ENCODE peak calls at places on chromosome 1, in seven cellular contexts. One of them, this sample, is unnamed.

GRCh38 chr1:56566994-56567393 is 12.4 kb downstream of the PLPP3 start:
- DNase-seq in esophagus muscularis mucosa: no peak
- DNase-seq in suprapubic skin: no peak
- DNase-seq in A549: no peak
- DNase-seq in heart left ventricle: no peak
- DNase-seq in stomach: no peak
- DNase-seq in adrenal gland: no peak
- DNase-seq in this sample: no peak

GRCh38 chr1:8211620-8212442 is 106.1 kb upstream of the SLC45A1 start:
- DNase-seq in esophagus muscularis mucosa: no peak
- DNase-seq in suprapubic skin: no peak
- DNase-seq in A549: peak
- DNase-seq in heart left ventricle: no peak
- DNase-seq in stomach: peak
- DNase-seq in adrenal gland: peak
- DNase-seq in this sample: no peak

GRCh38 chr1:119101563-119101962 is 38.9 kb downstream of the WARS2 start:
- DNase-seq in esophagus muscularis mucosa: no peak
- DNase-seq in suprapubic skin: no peak
- DNase-seq in A549: no peak
- DNase-seq in heart left ventricle: no peak
- DNase-seq in stomach: no peak
- DNase-seq in adrenal gland: no peak
- DNase-seq in this sample: no peak

GRCh38 chr1:59475737-59476136 is 178.8 kb downstream of the FGGY start:
- DNase-seq in esophagus muscularis mucosa: no peak
- DNase-seq in suprapubic skin: no peak
- DNase-seq in A549: no peak
- DNase-seq in heart left ventricle: no peak
- DNase-seq in stomach: no peak
- DNase-seq in adrenal gland: no peak
- DNase-seq in this sample: no peak

GRCh38 chr1:88731475-88731874 is 47.4 kb downstream of the PKN2 start:
- DNase-seq in esophagus muscularis mucosa: no peak
- DNase-seq in suprapubic skin: no peak
- DNase-seq in A549: peak
- DNase-seq in heart left ventricle: peak
- DNase-seq in stomach: no peak
- DNase-seq in adrenal gland: no peak
- DNase-seq in this sample: no peak

GRCh38 chr1:237953238-237953637 is 62.5 kb upstream of the ZP4 start:
- DNase-seq in esophagus muscularis mucosa: no peak
- DNase-seq in suprapubic skin: no peak
- DNase-seq in A549: no peak
- DNase-seq in heart left ventricle: no peak
- DNase-seq in stomach: no peak
- DNase-seq in adrenal gland: no peak
- DNase-seq in this sample: no peak

GRCh38 chr1:235502601-235503332 is 1.5 kb downstream of the B3GALNT2 start:
- DNase-seq in esophagus muscularis mucosa: no peak
- DNase-seq in suprapubic skin: no peak
- DNase-seq in A549: no peak
- DNase-seq in heart left ventricle: no peak
- DNase-seq in stomach: no peak
- DNase-seq in adrenal gland: no peak
- DNase-seq in this sample: no peak

GRCh38 chr1:182279724-182280506 is 111.7 kb downstream of the GLUL start:
- DNase-seq in esophagus muscularis mucosa: no peak
- DNase-seq in suprapubic skin: peak
- DNase-seq in A549: no peak
- DNase-seq in heart left ventricle: no peak
- DNase-seq in stomach: no peak
- DNase-seq in adrenal gland: peak
- DNase-seq in this sample: no peak

GRCh38 chr1:53325326-53326087 is 2.4 kb downstream of the LRP8 start:
- DNase-seq in esophagus muscularis mucosa: no peak
- DNase-seq in suprapubic skin: no peak
- DNase-seq in A549: no peak
- DNase-seq in heart left ventricle: no peak
- DNase-seq in stomach: no peak
- DNase-seq in adrenal gland: no peak
- DNase-seq in this sample: no peak

GRCh38 chr1:53328009-53328489 is at the start of gene LRP8:
- DNase-seq in esophagus muscularis mucosa: no peak
- DNase-seq in suprapubic skin: no peak
- DNase-seq in A549: peak
- DNase-seq in heart left ventricle: peak
- DNase-seq in stomach: peak
- DNase-seq in adrenal gland: peak
- DNase-seq in this sample: peak

GRCh38 chr1:53327183-53327941 is 508 bp downstream of the LRP8 start:
- DNase-seq in esophagus muscularis mucosa: no peak
- DNase-seq in suprapubic skin: no peak
- DNase-seq in A549: peak
- DNase-seq in heart left ventricle: no peak
- DNase-seq in stomach: no peak
- DNase-seq in adrenal gland: peak
- DNase-seq in this sample: peak

GRCh38 chr1:53326088-53326597 is 1.7 kb downstream of the LRP8 start:
- DNase-seq in esophagus muscularis mucosa: peak
- DNase-seq in suprapubic skin: peak
- DNase-seq in A549: peak
- DNase-seq in heart left ventricle: peak
- DNase-seq in stomach: peak
- DNase-seq in adrenal gland: peak
- DNase-seq in this sample: peak

DNA sequence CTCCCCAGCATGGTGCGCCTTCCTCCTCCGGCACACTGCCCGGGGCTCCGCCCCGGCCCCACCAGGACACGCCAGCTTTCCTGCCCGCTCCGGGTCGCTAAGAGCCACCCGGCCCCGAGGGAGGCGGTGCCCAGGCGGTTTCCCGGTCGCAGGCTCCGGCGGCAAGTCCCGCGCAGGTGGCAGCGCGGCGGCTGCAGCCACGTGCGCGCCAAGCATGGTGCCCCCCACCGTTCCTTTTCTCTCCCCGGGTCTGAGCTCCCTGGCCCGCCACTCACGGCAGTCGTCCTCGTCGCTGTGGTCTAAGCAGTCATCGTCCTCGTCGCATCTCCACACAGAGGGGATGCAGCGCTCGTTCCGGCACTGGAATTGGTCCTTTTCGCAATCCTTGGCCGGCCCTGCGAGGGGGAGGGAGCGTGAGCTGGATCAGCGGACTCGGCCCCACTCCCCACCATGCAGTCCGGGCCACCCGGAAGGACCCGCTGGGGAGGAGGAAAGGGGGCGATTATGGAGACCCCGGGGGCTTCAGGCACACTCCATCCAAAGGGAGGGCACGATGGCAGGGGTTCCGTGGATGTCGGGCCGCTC is 1.2 kb downstream of the LRP8 start:
- DNase-seq in esophagus muscularis mucosa: no peak
- DNase-seq in suprapubic skin: no peak
- DNase-seq in A549: peak
- DNase-seq in heart left ventricle: no peak
- DNase-seq in stomach: no peak
- DNase-seq in adrenal gland: no peak
- DNase-seq in this sample: no peak
- TF ChIP-seq POLR2A in esophagus muscularis mucosa: no peak
- TF ChIP-seq POLR2A in suprapubic skin: no peak
- TF ChIP-seq POLR2A in A549: no peak
- TF ChIP-seq POLR2A in heart left ventricle: no peak
- TF ChIP-seq POLR2A in stomach: no peak
- TF ChIP-seq POLR2A in adrenal gland: no peak
- TF ChIP-seq POLR2A in this sample: no peak

GRCh38 chr1:179230721-179231120 is 1.2 kb upstream of the ABL2 start:
- DNase-seq in esophagus muscularis mucosa: no peak
- DNase-seq in suprapubic skin: no peak
- DNase-seq in A549: no peak
- DNase-seq in heart left ventricle: no peak
- DNase-seq in stomach: no peak
- DNase-seq in adrenal gland: no peak
- DNase-seq in this sample: no peak

GRCh38 chr1:179230251-179230650 is 774 bp upstream of the ABL2 start:
- DNase-seq in esophagus muscularis mucosa: no peak
- DNase-seq in suprapubic skin: no peak
- DNase-seq in A549: no peak
- DNase-seq in heart left ventricle: no peak
- DNase-seq in stomach: no peak
- DNase-seq in adrenal gland: no peak
- DNase-seq in this sample: no peak

GRCh38 chr1:179228783-179229213 is 679 bp downstream of the ABL2 start:
- DNase-seq in esophagus muscularis mucosa: no peak
- DNase-seq in suprapubic skin: peak
- DNase-seq in A549: peak
- DNase-seq in heart left ventricle: peak
- DNase-seq in stomach: peak
- DNase-seq in adrenal gland: no peak
- DNase-seq in this sample: peak

GRCh38 chr1:179231923-179232322 is 2.4 kb upstream of the ABL2 start:
- DNase-seq in esophagus muscularis mucosa: no peak
- DNase-seq in suprapubic skin: no peak
- DNase-seq in A549: peak
- DNase-seq in heart left ventricle: no peak
- DNase-seq in stomach: no peak
- DNase-seq in adrenal gland: no peak
- DNase-seq in this sample: no peak

DNA sequence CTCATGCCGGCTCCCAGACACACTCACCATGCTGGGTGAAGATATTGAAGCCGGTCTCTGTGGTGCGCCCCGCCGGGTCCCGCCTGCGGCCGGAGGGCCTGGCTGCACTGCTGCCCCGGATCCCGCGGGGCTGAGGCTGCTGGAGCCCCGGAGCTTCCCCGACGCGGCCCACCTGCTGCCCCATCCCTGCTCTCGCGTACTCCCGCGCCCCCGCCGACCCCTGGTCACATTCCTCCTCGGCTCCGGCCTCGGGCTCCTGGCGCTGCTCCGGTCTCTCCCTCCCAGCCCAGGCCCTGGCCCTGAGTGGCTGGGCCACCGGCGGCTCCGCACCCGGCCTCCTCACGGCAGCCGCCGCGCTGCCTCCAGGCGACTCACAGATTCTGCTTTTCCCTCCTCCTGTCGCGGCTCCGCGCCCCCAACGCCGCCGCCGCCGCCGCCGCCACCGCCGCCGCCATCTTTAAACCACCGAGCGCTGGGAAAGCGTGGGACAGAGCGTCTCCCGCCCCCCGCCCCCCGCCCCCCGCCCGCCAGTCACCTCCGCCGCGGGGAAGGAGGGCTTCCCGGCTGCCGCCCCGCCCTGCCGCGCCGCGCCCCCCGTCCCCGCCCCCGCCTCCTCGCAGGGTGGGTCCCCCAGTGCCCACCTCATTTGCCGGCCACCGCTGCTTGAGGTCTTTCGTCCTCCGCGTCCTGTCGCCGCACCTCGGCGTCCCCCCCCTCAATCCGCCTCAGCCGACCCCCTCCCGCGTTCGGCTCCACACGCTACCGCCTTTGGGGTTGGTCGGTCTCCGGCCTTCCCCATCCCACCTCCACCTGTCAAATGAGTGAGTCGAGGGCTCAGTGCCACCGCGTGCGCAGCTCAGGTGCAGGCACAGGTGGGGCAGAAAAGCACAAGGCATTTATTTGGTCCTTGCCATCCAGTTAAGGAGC is at the start of gene ABL2:
- DNase-seq in esophagus muscularis mucosa: no peak
- DNase-seq in suprapubic skin: peak
- DNase-seq in A549: peak
- DNase-seq in heart left ventricle: peak
- DNase-seq in stomach: peak
- DNase-seq in adrenal gland: no peak
- DNase-seq in this sample: peak
- TF ChIP-seq POLR2A in esophagus muscularis mucosa: no peak
- TF ChIP-seq POLR2A in suprapubic skin: no peak
- TF ChIP-seq POLR2A in A549: peak
- TF ChIP-seq POLR2A in heart left ventricle: no peak
- TF ChIP-seq POLR2A in stomach: no peak
- TF ChIP-seq POLR2A in adrenal gland: peak
- TF ChIP-seq POLR2A in this sample: no peak

GRCh38 chr1:202085682-202086373 is 36.9 kb upstream of the GPR37L1 start:
- DNase-seq in esophagus muscularis mucosa: no peak
- DNase-seq in suprapubic skin: no peak
- DNase-seq in A549: no peak
- DNase-seq in heart left ventricle: no peak
- DNase-seq in stomach: peak
- DNase-seq in adrenal gland: no peak
- DNase-seq in this sample: peak
- TF ChIP-seq POLR2A in esophagus muscularis mucosa: no peak
- TF ChIP-seq POLR2A in suprapubic skin: no peak
- TF ChIP-seq POLR2A in A549: no peak
- TF ChIP-seq POLR2A in heart left ventricle: no peak
- TF ChIP-seq POLR2A in stomach: no peak
- TF ChIP-seq POLR2A in adrenal gland: no peak
- TF ChIP-seq POLR2A in this sample: no peak

GRCh38 chr1:113255038-113255727 is 135.1 kb upstream of the MAGI3 start:
- DNase-seq in esophagus muscularis mucosa: no peak
- DNase-seq in suprapubic skin: no peak
- DNase-seq in A549: no peak
- DNase-seq in heart left ventricle: no peak
- DNase-seq in stomach: peak
- DNase-seq in adrenal gland: no peak
- DNase-seq in this sample: peak

GRCh38 chr1:113252166-113252565 is 138.1 kb upstream of the MAGI3 start:
- DNase-seq in esophagus muscularis mucosa: no peak
- DNase-seq in suprapubic skin: no peak
- DNase-seq in A549: no peak
- DNase-seq in heart left ventricle: no peak
- DNase-seq in stomach: no peak
- DNase-seq in adrenal gland: no peak
- DNase-seq in this sample: no peak

GRCh38 chr1:113253979-113254378 is 136.3 kb upstream of the MAGI3 start:
- DNase-seq in esophagus muscularis mucosa: no peak
- DNase-seq in suprapubic skin: no peak
- DNase-seq in A549: no peak
- DNase-seq in heart left ventricle: no peak
- DNase-seq in stomach: no peak
- DNase-seq in adrenal gland: no peak
- DNase-seq in this sample: no peak

GRCh38 chr1:113255728-113256347 is 134.5 kb upstream of the MAGI3 start:
- DNase-seq in esophagus muscularis mucosa: no peak
- DNase-seq in suprapubic skin: no peak
- DNase-seq in A549: no peak
- DNase-seq in heart left ventricle: no peak
- DNase-seq in stomach: peak
- DNase-seq in adrenal gland: no peak
- DNase-seq in this sample: no peak

DNA sequence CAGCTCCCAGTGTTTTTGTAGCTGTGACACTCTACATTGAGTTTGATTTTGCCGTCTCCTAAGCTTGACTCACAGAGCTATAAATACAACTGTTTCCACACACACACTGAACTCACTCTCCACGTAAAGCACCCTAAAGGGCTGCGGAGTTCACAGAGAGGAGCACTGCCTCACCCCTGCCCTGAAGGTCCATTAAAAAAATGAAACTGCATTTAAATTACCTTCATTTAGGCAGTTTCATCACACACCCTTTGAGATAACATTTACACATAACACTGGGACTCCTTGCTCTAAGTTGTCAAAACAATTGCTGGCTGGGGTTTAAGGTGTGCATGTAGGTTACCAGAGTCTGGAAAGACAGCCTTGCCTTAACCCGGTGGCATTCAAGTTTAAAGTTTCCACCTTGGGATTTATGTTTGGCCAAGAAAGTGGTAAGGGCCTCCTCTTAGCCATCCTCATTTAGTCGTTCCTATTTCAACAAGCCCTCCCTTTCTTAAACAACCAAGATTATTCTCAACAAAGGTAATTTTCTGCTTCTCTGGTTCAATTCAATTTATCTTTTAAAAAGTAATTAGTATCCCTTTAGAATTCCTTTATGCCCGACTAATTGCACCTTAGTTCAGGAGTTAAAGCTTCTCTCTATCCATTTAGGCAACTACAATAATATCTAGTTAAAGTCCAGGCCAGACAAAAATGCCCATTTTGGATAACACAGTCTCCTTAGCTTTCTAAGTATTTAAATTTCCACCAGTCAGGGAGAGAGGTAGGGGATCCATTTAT is 136.9 kb upstream of the MAGI3 start:
- DNase-seq in esophagus muscularis mucosa: no peak
- DNase-seq in suprapubic skin: no peak
- DNase-seq in A549: no peak
- DNase-seq in heart left ventricle: peak
- DNase-seq in stomach: no peak
- DNase-seq in adrenal gland: no peak
- DNase-seq in this sample: no peak
- TF ChIP-seq POLR2A in esophagus muscularis mucosa: no peak
- TF ChIP-seq POLR2A in suprapubic skin: no peak
- TF ChIP-seq POLR2A in A549: no peak
- TF ChIP-seq POLR2A in heart left ventricle: no peak
- TF ChIP-seq POLR2A in stomach: no peak
- TF ChIP-seq POLR2A in adrenal gland: no peak
- TF ChIP-seq POLR2A in this sample: no peak

This sample was measured in Peyer's patch.